ENCODE peak calls at places on chromosomes 2 and 18, in four cellular contexts. L, C, K and Q are unnamed samples.

GRCh38 chr2:26555246-26556133 is 77.6 kb upstream of the OTOF start:
- DNase-seq in L (peak; percentile 7), C (no peak), K (no peak), Q (no peak)

GRCh38 chr2:232488097-232488711 is 570 bp upstream of the ECEL1 start:
- DNase-seq in L (no peak), C (no peak), K (no peak), Q (no peak)

GRCh38 chr18:31825772-31826171 is 65.1 kb upstream of the SLC25A52 start:
- DNase-seq in L (no peak), C (no peak), K (no peak), Q (no peak)

GRCh38 chr2:120352701-120353590 is 7.0 kb downstream of the INHBB start:
- DNase-seq in L (peak; percentile 48), C (no peak), K (no peak), Q (no peak)

GRCh38 chr2:152925540-152926448 is 207.4 kb downstream of the ARL6IP6 start:
- DNase-seq in L (peak; percentile 56), C (no peak), K (peak; percentile 18), Q (no peak)

GRCh38 chr2:205903549-205904129 is 182.3 kb downstream of the INO80D start:
- DNase-seq in L (no peak), C (no peak), K (no peak), Q (no peak)

GRCh38 chr2:22616031-22616430 is 768.9 kb upstream of the KLHL29 start:
- DNase-seq in L (no peak), C (no peak), K (no peak), Q (no peak)

GRCh38 chr2:144349674-144350073 is 170.2 kb downstream of the ZEB2 start:
- DNase-seq in L (no peak), C (no peak), K (no peak), Q (no peak)

GRCh38 chr2:232487385-232488096 is at the start of gene ECEL1:
- DNase-seq in L (peak; percentile 44), C (no peak), K (no peak), Q (no peak)

GRCh38 chr2:207184348-207184747 is 18.6 kb upstream of the KLF7 start:
- DNase-seq in L (no peak), C (peak; percentile 44), K (no peak), Q (no peak)

GRCh38 chr2:194867328-194867727 is 789.7 kb upstream of the SLC39A10 start:
- DNase-seq in L (no peak), C (no peak), K (no peak), Q (no peak)

GRCh38 chr2:233142355-233142897 is 82.3 kb downstream of the INPP5D start:
- DNase-seq in L (no peak), C (no peak), K (no peak), Q (no peak)

GRCh38 chr2:235911633-235912032 is 256.6 kb downstream of the GBX2 start:
- DNase-seq in L (no peak), C (no peak), K (no peak), Q (no peak)

GRCh38 chr2:111896576-111896975 is 1.8 kb upstream of the MERTK start:
- DNase-seq in L (no peak), C (no peak), K (no peak), Q (no peak)

GRCh38 chr2:241323777-241324176 is 8.1 kb downstream of the SEPTIN2 start:
- DNase-seq in L (no peak), C (no peak), K (no peak), Q (no peak)

GRCh38 chr2:7673843-7674242 is 756.6 kb downstream of the RNF144A start:
- DNase-seq in L (no peak), C (no peak), K (peak; percentile 23), Q (peak; percentile 27)

GRCh38 chr2:127576433-127577207 is 41.1 kb downstream of the MYO7B start:
- DNase-seq in L (peak; percentile 96), C (peak; percentile 67), K (no peak), Q (peak; percentile 34)

GRCh38 chr2:126675637-126676036 is 19.7 kb downstream of the GYPC start:
- DNase-seq in L (no peak), C (no peak), K (no peak), Q (no peak)

GRCh38 chr18:49206717-49207116 is 253.7 kb downstream of the DYM start:
- DNase-seq in L (no peak), C (no peak), K (no peak), Q (no peak)

GRCh38 chr2:65076345-65076710 is 20.1 kb downstream of the CEP68 start:
- DNase-seq in L (no peak), C (peak; percentile 63), K (peak; percentile 46), Q (peak; percentile 43)

DNA sequence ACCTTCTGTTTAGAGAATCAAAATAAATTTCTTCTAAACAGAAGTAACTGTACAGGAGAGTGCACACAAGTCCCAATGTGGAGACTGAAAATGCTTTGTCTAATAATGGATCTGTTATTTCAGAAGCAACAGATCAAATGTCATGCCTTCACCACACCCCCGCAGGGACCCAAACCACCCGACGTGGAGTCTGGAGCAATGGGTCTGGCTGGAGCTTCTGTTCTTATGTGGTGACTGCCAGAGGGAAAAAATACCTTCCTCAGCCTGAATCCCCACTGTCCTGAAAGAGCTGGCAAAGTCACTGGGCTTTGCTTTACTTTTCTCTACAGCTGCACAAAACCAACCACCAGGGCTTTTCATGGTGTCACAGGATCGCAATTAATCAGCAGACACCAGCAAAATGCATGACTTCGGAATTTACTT is 119.0 kb upstream of the ZFP36L2 start:
- DNase-seq in L (peak; percentile 87), C (no peak), K (peak; percentile 71), Q (no peak)
- TF ChIP-seq CTCF in L (peak; percentile 31), C (peak; percentile 31), K (peak; percentile 29), Q (no peak)

GRCh38 chr2:238925816-238926215 is 77.9 kb downstream of the TWIST2 start:
- DNase-seq in L (no peak), C (no peak), K (no peak), Q (no peak)

GRCh38 chr2:238929242-238930081 is 81.6 kb downstream of the TWIST2 start:
- DNase-seq in L (peak; percentile 76), C (peak; percentile 37), K (no peak), Q (no peak)

GRCh38 chr2:238928520-238929241 is 80.8 kb downstream of the TWIST2 start:
- DNase-seq in L (no peak), C (no peak), K (no peak), Q (no peak)

GRCh38 chr2:238926761-238927611 is 79.1 kb downstream of the TWIST2 start:
- DNase-seq in L (no peak), C (no peak), K (no peak), Q (no peak)

GRCh38 chr2:238927746-238928519 is 80.0 kb downstream of the TWIST2 start:
- DNase-seq in L (no peak), C (no peak), K (no peak), Q (no peak)
- H3K4me3 ChIP-seq in L (no peak overlapping the region), C (no peak overlapping the region), K (no peak overlapping the region), Q (no peak overlapping the region)

DNA sequence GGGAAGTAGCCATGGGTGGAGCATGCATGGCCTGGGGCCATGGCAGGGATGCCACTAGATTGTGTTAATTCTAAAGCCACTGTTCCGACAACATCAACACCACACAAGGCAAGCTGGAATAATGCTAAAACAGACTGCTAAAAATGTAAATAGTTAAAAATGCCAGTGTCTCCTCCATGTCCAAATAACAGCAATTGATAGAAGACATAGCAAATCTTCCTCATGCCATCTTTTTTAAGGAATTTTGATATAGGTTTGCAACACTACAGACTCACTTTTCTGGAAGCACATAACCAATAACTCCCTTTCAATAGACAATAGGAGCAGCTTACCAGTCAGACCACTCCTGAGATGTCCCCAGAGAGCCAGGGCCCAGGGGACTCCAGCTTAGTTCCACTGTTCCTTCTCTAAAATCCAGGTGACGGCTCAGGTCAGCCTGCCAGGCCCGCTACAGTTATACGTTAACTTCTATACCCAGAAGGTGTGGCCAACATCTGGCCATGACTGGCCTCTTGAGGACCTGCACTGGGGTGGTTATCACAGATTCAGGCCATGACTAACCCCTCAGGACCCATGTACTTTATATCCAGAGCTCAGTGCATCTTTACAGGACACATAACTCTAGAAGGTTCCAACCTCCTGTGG is 20.3 kb downstream of the TUBB6 start:
- DNase-seq in L (no peak), C (no peak), K (no peak), Q (no peak)
- TF ChIP-seq CTCF in L (no peak), C (no peak), K (no peak), Q (no peak)

DNA sequence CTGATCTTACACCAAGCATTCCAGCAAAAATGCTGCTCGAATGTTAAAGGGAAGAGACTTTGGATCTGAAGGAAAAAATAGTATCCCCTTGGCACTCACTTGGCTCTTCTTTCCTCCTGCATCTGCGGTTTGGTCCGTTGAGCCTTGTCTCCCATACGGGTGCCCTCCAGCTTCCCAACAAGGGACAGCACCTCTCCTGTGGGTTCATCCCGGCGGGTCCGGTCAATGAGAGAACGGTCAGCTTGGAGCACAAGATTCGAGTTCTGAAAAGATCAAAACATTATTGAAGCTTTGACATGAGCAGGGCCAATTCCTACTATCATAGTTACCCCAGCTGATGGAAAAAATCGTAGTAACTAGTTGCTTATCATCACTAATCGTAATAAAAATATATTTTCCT is 740 bp downstream of the SNRNP200 start:
- DNase-seq in L (no peak), C (no peak), K (no peak), Q (no peak)
- H3K4me3 ChIP-seq in L (peak overlapping the region; percentile 91), C (peak overlapping the region; percentile 99), K (peak overlapping the region; percentile 99), Q (peak overlapping the region; percentile 100)